ENCODE peak calls at places on chromosomes 11 and 22, in eight cellular contexts. E is RPMI8226; O is HEK293T; H is AG10803; Q is NCI-H1930; I is occipital lobe; U is stimulated activated effector memory CD8-positive, alpha-beta T cell treated with anti-CD3 and anti-CD28 coated beads, Interleukin-12 subunit alpha, Interleukin-12 subunit beta, amount 100 ng/mL, for 72 hours; V is A172. R is an unnamed sample.

GRCh38 chr22:48973694-48974041 is 854.0 kb downstream of the BRD1 start:
- DNase-seq in E (no peak), O (no peak), H (no peak), Q (no peak), I (no peak), U (no peak), V (no peak), R (no peak)

GRCh38 chr11:3949132-3949531 is 93.7 kb downstream of the STIM1 start:
- DNase-seq in E (peak; percentile 68), O (no peak), H (no peak), Q (no peak), I (no peak), U (no peak), V (no peak), R (no peak)

GRCh38 chr11:79963886-79964660 is 523.2 kb upstream of the TENM4 start:
- DNase-seq in E (no peak), O (no peak), H (no peak), Q (no peak), I (no peak), U (no peak), V (no peak), R (no peak)

GRCh38 chr11:3052109-3052479 is 5.1 kb downstream of the CARS1 start:
- DNase-seq in E (peak; percentile 58), O (peak; percentile 50), H (no peak), Q (no peak), I (no peak), U (no peak), V (no peak), R (peak; percentile 24)

GRCh38 chr22:20128902-20129746 is 2.5 kb upstream of the ZDHHC8 start:
- DNase-seq in E (peak; percentile 18), O (peak; percentile 66), H (peak; percentile 37), Q (peak; percentile 15), I (no peak), U (no peak), V (no peak), R (peak; percentile 23)

GRCh38 chr22:25564320-25564978 is at the start of gene GRK3:
- DNase-seq in E (peak; percentile 42), O (peak; percentile 77), H (peak; percentile 13), Q (peak; percentile 78), I (peak; percentile 43), U (peak; percentile 80), V (peak; percentile 49), R (peak; percentile 26)

GRCh38 chr11:46693597-46694012 is 6.8 kb downstream of the ARHGAP1 start:
- DNase-seq in E (no peak), O (no peak), H (peak; percentile 73), Q (no peak), I (no peak), U (no peak), V (peak; percentile 89), R (no peak)

GRCh38 chr11:6667733-6668374 is 12.2 kb upstream of the DCHS1 start:
- DNase-seq in E (peak; percentile 19), O (peak; percentile 37), H (peak; percentile 40), Q (no peak), I (no peak), U (peak; percentile 79), V (peak; percentile 16), R (no peak)

GRCh38 chr11:16252373-16252772 is 104.0 kb downstream of the SOX6 start:
- DNase-seq in E (no peak), O (peak; percentile 20), H (peak; percentile 1), Q (no peak), I (no peak), U (no peak), V (no peak), R (no peak)

GRCh38 chr11:1780700-1781592 is 17.2 kb upstream of the CTSD start:
- DNase-seq in E (no peak), O (no peak), H (no peak), Q (no peak), I (no peak), U (no peak), V (no peak), R (no peak)

GRCh38 chr11:2086239-2087040 is 52.7 kb downstream of the IGF2 start:
- DNase-seq in E (no peak), O (no peak), H (no peak), Q (no peak), I (no peak), U (no peak), V (no peak), R (no peak)

GRCh38 chr11:108915666-108916065 is 250.8 kb downstream of the DDX10 start:
- DNase-seq in E (no peak), O (no peak), H (peak; percentile 37), Q (no peak), I (no peak), U (no peak), V (no peak), R (no peak)

GRCh38 chr11:113313601-113314000 is 782 bp upstream of the TTC12 start:
- DNase-seq in E (no peak), O (no peak), H (no peak), Q (no peak), I (no peak), U (no peak), V (peak; percentile 19), R (no peak)

GRCh38 chr11:18705651-18706281 is 7.2 kb downstream of the TMEM86A start:
- DNase-seq in E (no peak), O (no peak), H (no peak), Q (no peak), I (no peak), U (no peak), V (no peak), R (no peak)

GRCh38 chr22:33139937-33140336 is 81.8 kb upstream of the SYN3 start:
- DNase-seq in E (no peak), O (no peak), H (no peak), Q (no peak), I (no peak), U (no peak), V (no peak), R (no peak)

GRCh38 chr22:46580940-46581579 is 39.1 kb upstream of the GRAMD4 start:
- DNase-seq in E (no peak), O (no peak), H (no peak), Q (no peak), I (no peak), U (no peak), V (no peak), R (peak; percentile 33)

GRCh38 chr22:36360011-36360410 is 27.8 kb downstream of the MYH9 start:
- DNase-seq in E (no peak), O (no peak), H (no peak), Q (no peak), I (no peak), U (no peak), V (peak; percentile 61), R (no peak)

GRCh38 chr11:76152086-76152658 is 54.1 kb downstream of the WNT11 start:
- DNase-seq in E (peak; percentile 93), O (peak; percentile 90), H (peak; percentile 74), Q (no peak), I (peak; percentile 47), U (peak; percentile 93), V (peak; percentile 70), R (peak; percentile 51)

GRCh38 chr11:7577883-7578242 is 64.1 kb downstream of the PPFIBP2 start:
- DNase-seq in E (no peak), O (no peak), H (peak; percentile 55), Q (no peak), I (no peak), U (no peak), V (no peak), R (peak; percentile 45)

GRCh38 chr11:97732011-97732632 is 1288.6 kb upstream of the CNTN5 start:
- DNase-seq in E (no peak), O (no peak), H (no peak), Q (no peak), I (no peak), U (no peak), V (no peak), R (no peak)

GRCh38 chr11:122735031-122735430 is 79.5 kb downstream of the UBASH3B start:
- DNase-seq in E (no peak), O (no peak), H (no peak), Q (no peak), I (no peak), U (no peak), V (no peak), R (no peak)

GRCh38 chr22:26892401-26893033 is 235.1 kb downstream of the MIAT start:
- DNase-seq in E (peak; percentile 6), O (no peak), H (peak; percentile 14), Q (peak; percentile 47), I (no peak), U (peak; percentile 30), V (no peak), R (no peak)